ENCODE peak calls at places on chromosomes 16 and 17, in nine cellular contexts. Q is GM20000, W is bronchial epithelial cell, K is fibroblast of lung, R is H9, Z is AG04449, J is lung, N is kidney epithelial cell, Y is endothelial cell. T is an unnamed sample.

GRCh38 chr17:57419940-57420522 is 163.7 kb downstream of the MSI2 start:
- DNase-seq in Q (no peak), W (no peak), K (no peak), R (no peak), Z (no peak), J (no peak), N (no peak), Y (no peak), T (no peak)

GRCh38 chr16:84839054-84839453 is 19.3 kb downstream of the CRISPLD2 start:
- DNase-seq in Q (no peak), W (peak), K (peak), R (no peak), Z (no peak), J (no peak), N (no peak), Y (no peak), T (no peak)

GRCh38 chr16:69225136-69225535 is 38.2 kb downstream of the SNTB2 start:
- DNase-seq in Q (no peak), W (no peak), K (no peak), R (no peak), Z (no peak), J (no peak), N (no peak), Y (no peak), T (no peak)

GRCh38 chr16:50476486-50477260 is 71.5 kb upstream of the NKD1 start:
- DNase-seq in Q (no peak), W (no peak), K (no peak), R (no peak), Z (no peak), J (no peak), N (no peak), Y (no peak), T (no peak)

GRCh38 chr17:46264456-46265198 is 30.3 kb upstream of the LRRC37A start:
- DNase-seq in Q (peak), W (peak), K (peak), R (peak), Z (peak), J (no peak), N (peak), Y (no peak), T (no peak)

GRCh38 chr17:32019228-32019627 is 12.0 kb downstream of the LRRC37B start:
- DNase-seq in Q (no peak), W (peak), K (no peak), R (no peak), Z (no peak), J (no peak), N (no peak), Y (no peak), T (no peak)

GRCh38 chr17:34382586-34383224 is 19.7 kb upstream of the CCL1 start:
- DNase-seq in Q (no peak), W (no peak), K (no peak), R (peak), Z (no peak), J (no peak), N (no peak), Y (peak), T (no peak)

GRCh38 chr16:89565256-89565505 is 4.7 kb downstream of the RPL13 start:
- DNase-seq in Q (no peak), W (peak), K (no peak), R (no peak), Z (no peak), J (no peak), N (no peak), Y (no peak), T (no peak)

GRCh38 chr17:51000835-51001638 is 119.6 kb downstream of the SPAG9 start:
- DNase-seq in Q (peak), W (peak), K (peak), R (no peak), Z (no peak), J (no peak), N (peak), Y (peak), T (no peak)

GRCh38 chr17:39617446-39618251 is 9.1 kb upstream of the PPP1R1B start:
- DNase-seq in Q (no peak), W (peak), K (peak), R (no peak), Z (no peak), J (peak), N (no peak), Y (no peak), T (no peak)

GRCh38 chr17:76578376-76578775 is 7.3 kb downstream of the ST6GALNAC2 start:
- DNase-seq in Q (peak), W (peak), K (peak), R (no peak), Z (no peak), J (no peak), N (no peak), Y (no peak), T (no peak)

GRCh38 chr16:89198417-89199240 is 1.7 kb downstream of the SLC22A31 start:
- DNase-seq in Q (no peak), W (no peak), K (no peak), R (no peak), Z (no peak), J (no peak), N (no peak), Y (no peak), T (no peak)

GRCh38 chr17:76911299-76912007 is 43.2 kb downstream of the MGAT5B start:
- DNase-seq in Q (no peak), W (no peak), K (no peak), R (no peak), Z (no peak), J (no peak), N (no peak), Y (no peak), T (no peak)

GRCh38 chr16:82562183-82562677 is 64.5 kb upstream of the CDH13 start:
- DNase-seq in Q (no peak), W (no peak), K (no peak), R (no peak), Z (no peak), J (no peak), N (no peak), Y (no peak), T (no peak)

GRCh38 chr17:83154311-83155127 is 75.1 kb downstream of the METRNL start:
- DNase-seq in Q (no peak), W (no peak), K (no peak), R (no peak), Z (no peak), J (peak), N (no peak), Y (no peak), T (peak)

GRCh38 chr17:38730526-38731379 is 612 bp downstream of the CISD3 start:
- DNase-seq in Q (no peak), W (peak), K (peak), R (peak), Z (no peak), J (peak), N (no peak), Y (no peak), T (no peak)

GRCh38 chr17:13490906-13491502 is 110.7 kb downstream of the HS3ST3A1 start:
- DNase-seq in Q (no peak), W (no peak), K (no peak), R (no peak), Z (no peak), J (no peak), N (no peak), Y (no peak), T (no peak)

GRCh38 chr17:40552806-40553693 is 12.2 kb downstream of the CCR7 start:
- DNase-seq in Q (no peak), W (no peak), K (no peak), R (peak), Z (no peak), J (peak), N (no peak), Y (no peak), T (peak)

GRCh38 chr16:19926449-19927390 is 42.1 kb upstream of the GPRC5B start:
- DNase-seq in Q (no peak), W (peak), K (peak), R (peak), Z (peak), J (no peak), N (peak), Y (no peak), T (peak)

GRCh38 chr16:6725634-6726331 is 606.9 kb upstream of the RBFOX1 start:
- DNase-seq in Q (no peak), W (no peak), K (no peak), R (no peak), Z (no peak), J (no peak), N (no peak), Y (no peak), T (no peak)

GRCh38 chr16:15961557-15962205 is 12.3 kb downstream of the ABCC1 start:
- DNase-seq in Q (no peak), W (no peak), K (no peak), R (no peak), Z (no peak), J (no peak), N (no peak), Y (no peak), T (no peak)

GRCh38 chr16:90078594-90078895 is 1.4 kb upstream of the PRDM7 start:
- DNase-seq in Q (no peak), W (no peak), K (no peak), R (no peak), Z (no peak), J (no peak), N (no peak), Y (no peak), T (no peak)

GRCh38 chr17:3983945-3984484 is 19.8 kb upstream of the ATP2A3 start:
- DNase-seq in Q (no peak), W (no peak), K (peak), R (peak), Z (no peak), J (no peak), N (no peak), Y (peak), T (no peak)

GRCh38 chr16:2224183-2224486 is 744 bp downstream of the E4F1 start:
- DNase-seq in Q (no peak), W (peak), K (peak), R (no peak), Z (no peak), J (no peak), N (no peak), Y (no peak), T (no peak)

GRCh38 chr17:82603981-82604448 is 44.2 kb downstream of the WDR45B start:
- DNase-seq in Q (peak), W (no peak), K (peak), R (no peak), Z (no peak), J (peak), N (no peak), Y (no peak), T (no peak)

GRCh38 chr16:54194008-54194731 is 92.4 kb downstream of the IRX3 start:
- DNase-seq in Q (no peak), W (peak), K (peak), R (peak), Z (no peak), J (peak), N (no peak), Y (peak), T (no peak)

GRCh38 chr16:659618-660017 is 8.3 kb upstream of the RHOT2 start:
- DNase-seq in Q (no peak), W (no peak), K (no peak), R (no peak), Z (no peak), J (no peak), N (no peak), Y (no peak), T (no peak)

GRCh38 chr16:660459-661183 is 7.3 kb upstream of the RHOT2 start:
- DNase-seq in Q (peak), W (peak), K (peak), R (peak), Z (no peak), J (peak), N (no peak), Y (peak), T (no peak)

GRCh38 chr16:660132-660458 is 7.8 kb upstream of the RHOT2 start:
- DNase-seq in Q (no peak), W (no peak), K (no peak), R (no peak), Z (no peak), J (no peak), N (no peak), Y (no peak), T (no peak)

GRCh38 chr16:657487-657886 is 8.3 kb downstream of the WDR90 start:
- DNase-seq in Q (no peak), W (no peak), K (no peak), R (no peak), Z (no peak), J (no peak), N (no peak), Y (no peak), T (no peak)

GRCh38 chr16:658679-659571 is 9.0 kb upstream of the RHOT2 start:
- DNase-seq in Q (no peak), W (no peak), K (no peak), R (no peak), Z (no peak), J (no peak), N (no peak), Y (no peak), T (no peak)
- TF ChIP-seq CTCF in Q (no peak), W (no peak), K (no peak), R (no peak), Z (no peak), J (no peak), N (peak), Y (no peak), T (peak)

GRCh38 chr16:76265434-76266045 is 11.7 kb upstream of the CNTNAP4 start:
- DNase-seq in Q (peak), W (peak), K (peak), R (peak), Z (no peak), J (no peak), N (no peak), Y (peak), T (no peak)
- TF ChIP-seq CTCF in Q (peak), W (peak), K (no peak), R (peak), Z (peak), J (no peak), N (peak), Y (peak), T (peak)

GRCh38 chr16:27999687-28000086 is 63.8 kb downstream of the GSG1L start:
- DNase-seq in Q (no peak), W (peak), K (no peak), R (no peak), Z (no peak), J (no peak), N (no peak), Y (no peak), T (no peak)

GRCh38 chr16:27995378-27995777 is 68.1 kb downstream of the GSG1L start:
- DNase-seq in Q (no peak), W (no peak), K (no peak), R (no peak), Z (no peak), J (no peak), N (no peak), Y (no peak), T (no peak)

GRCh38 chr16:27991876-27992275 is 71.6 kb downstream of the GSG1L start:
- DNase-seq in Q (no peak), W (no peak), K (no peak), R (no peak), Z (no peak), J (no peak), N (no peak), Y (no peak), T (no peak)

GRCh38 chr16:27993587-27993986 is 69.9 kb downstream of the GSG1L start:
- DNase-seq in Q (no peak), W (no peak), K (no peak), R (no peak), Z (no peak), J (no peak), N (no peak), Y (no peak), T (no peak)

GRCh38 chr16:27994686-27995085 is 68.8 kb downstream of the GSG1L start:
- DNase-seq in Q (no peak), W (no peak), K (no peak), R (no peak), Z (no peak), J (no peak), N (no peak), Y (no peak), T (no peak)
- TF ChIP-seq CTCF in Q (no peak), W (no peak), K (no peak), R (no peak), Z (no peak), J (no peak), N (no peak), Y (no peak), T (no peak)

GRCh38 chr17:47895856-47896671 is at the start of gene SP2:
- DNase-seq in Q (peak), W (peak), K (peak), R (peak), Z (peak), J (peak), N (peak), Y (peak), T (peak)

GRCh38 chr17:47894498-47895253 is 1.4 kb upstream of the SP2 start:
- DNase-seq in Q (no peak), W (no peak), K (no peak), R (no peak), Z (no peak), J (no peak), N (no peak), Y (no peak), T (no peak)

GRCh38 chr17:47896672-47897490 is 845 bp downstream of the SP2 start:
- DNase-seq in Q (no peak), W (peak), K (peak), R (no peak), Z (no peak), J (no peak), N (no peak), Y (no peak), T (no peak)

GRCh38 chr17:47897561-47897960 is 1.5 kb downstream of the SP2 start:
- DNase-seq in Q (no peak), W (no peak), K (no peak), R (no peak), Z (no peak), J (no peak), N (no peak), Y (no peak), T (no peak)

GRCh38 chr17:47895254-47895855 is 681 bp upstream of the SP2 start:
- DNase-seq in Q (no peak), W (peak), K (peak), R (no peak), Z (no peak), J (peak), N (no peak), Y (no peak), T (no peak)
- TF ChIP-seq CTCF in Q (no peak), W (no peak), K (no peak), R (no peak), Z (no peak), J (no peak), N (no peak), Y (no peak), T (no peak)

T was measured in type B pancreatic cell.